ENCODE peak calls at places on chromosomes 6 and 20, in ten cellular contexts. E, T, V, X, H, Z, Q, S, N and Y are unnamed samples.

GRCh38 chr6:137451926-137452325 is 42.3 kb downstream of the OLIG3 start:
- DNase-seq in V (no peak), Q (peak; percentile 93), Z (no peak), H (no peak), N (no peak), X (peak; percentile 87), S (peak; percentile 30), E (no peak), T (no peak), Y (no peak)

GRCh38 chr6:115120394-115120793 is 777.6 kb upstream of the HS3ST5 start:
- DNase-seq in N (peak; percentile 11), H (no peak), Z (no peak), V (no peak), T (no peak), X (no peak), S (no peak), E (no peak), Q (no peak), Y (no peak)

GRCh38 chr6:30325873-30326445 is 768 bp upstream of the TRIM39 start:
- DNase-seq in N (no peak), Q (no peak), X (no peak), Z (peak; percentile 63), H (peak; percentile 58), S (no peak), T (peak; percentile 81), V (no peak), E (peak; percentile 59), Y (peak; percentile 74)

GRCh38 chr6:3911614-3912336 is 62.6 kb downstream of the FAM50B start:
- DNase-seq in Q (peak; percentile 85), H (no peak), E (peak; percentile 48), N (peak; percentile 53), Z (no peak), X (peak; percentile 92), S (peak; percentile 98), V (peak; percentile 93), T (no peak), Y (no peak)

GRCh38 chr6:159978291-159979135 is 9.6 kb downstream of the IGF2R start:
- DNase-seq in E (no peak), T (peak; percentile 16), S (peak; percentile 67), X (no peak), N (no peak), Z (peak; percentile 73), H (no peak), Q (no peak), V (no peak), Y (peak; percentile 35)

GRCh38 chr6:140871911-140872310 is 1260.8 kb upstream of the GJE1 start:
- DNase-seq in S (peak; percentile 70), Q (peak; percentile 70), T (no peak), X (peak; percentile 83), H (no peak), V (no peak), Z (no peak), N (no peak), E (no peak), Y (no peak)

GRCh38 chr6:16487953-16488674 is 249.7 kb downstream of the GMPR start:
- DNase-seq in H (no peak), E (no peak), Q (no peak), T (no peak), N (no peak), S (no peak), X (no peak), Z (no peak), V (no peak), Y (no peak)

GRCh38 chr20:2314759-2315439 is 19.1 kb downstream of the TGM3 start:
- DNase-seq in Q (peak; percentile 1), Z (no peak), H (no peak), S (peak; percentile 30), X (peak; percentile 28), N (peak; percentile 40), V (no peak), E (peak; percentile 65), T (no peak), Y (no peak)

GRCh38 chr6:134183844-134184243 is 131.4 kb upstream of the SLC2A12 start:
- DNase-seq in S (no peak), X (no peak), Q (no peak), Z (no peak), V (no peak), T (no peak), H (no peak), E (no peak), N (no peak), Y (no peak)

GRCh38 chr6:53539561-53539960 is 5.3 kb downstream of the GCLC start:
- DNase-seq in N (no peak), E (no peak), Z (no peak), H (no peak), V (no peak), S (no peak), X (no peak), T (no peak), Q (no peak), Y (no peak)

GRCh38 chr6:114030767-114031166 is 59.8 kb upstream of the HDAC2 start:
- DNase-seq in T (no peak), N (no peak), S (no peak), Q (no peak), E (no peak), V (peak; percentile 39), X (no peak), H (no peak), Z (no peak), Y (no peak)
- H3K27ac ChIP-seq in T (no peak overlapping the region), N (no peak overlapping the region), S (no peak overlapping the region), Q (no peak overlapping the region), E (no peak overlapping the region), V (no peak overlapping the region), X (no peak overlapping the region), H (no peak overlapping the region), Z (no peak overlapping the region), Y (no peak overlapping the region)

GRCh38 chr20:61597996-61598395 is 345.9 kb downstream of the CDH4 start:
- DNase-seq in X (no peak), N (no peak), Q (no peak), S (no peak), V (no peak), Z (no peak), T (no peak), E (no peak), H (no peak), Y (no peak)

GRCh38 chr20:61595216-61595615 is 343.2 kb downstream of the CDH4 start:
- DNase-seq in X (no peak), H (no peak), S (no peak), E (no peak), N (no peak), Q (no peak), T (no peak), Z (no peak), V (no peak), Y (no peak)

GRCh38 chr20:61590236-61590635 is 338.2 kb downstream of the CDH4 start:
- DNase-seq in V (no peak), S (no peak), X (no peak), Q (no peak), T (no peak), Z (no peak), N (no peak), E (no peak), H (no peak), Y (no peak)

GRCh38 chr20:61598586-61598985 is 346.5 kb downstream of the CDH4 start:
- DNase-seq in Q (no peak), V (no peak), E (no peak), Z (no peak), T (no peak), N (no peak), X (no peak), S (no peak), H (no peak), Y (no peak)

GRCh38 chr20:61594198-61594597 is 342.1 kb downstream of the CDH4 start:
- DNase-seq in Z (no peak), S (no peak), H (no peak), V (no peak), E (no peak), N (no peak), X (no peak), Q (no peak), T (no peak), Y (no peak)
- H3K9me3 ChIP-seq in Z (no peaks in the 10 kb centered on the region), S (no peaks in the 10 kb centered on the region), H (peaks cover 42% of the 10 kb centered on the region), V (peaks cover 29% of the 10 kb centered on the region), E (no peaks in the 10 kb centered on the region), N (no peaks in the 10 kb centered on the region), X (peaks cover 36% of the 10 kb centered on the region), Q (no peaks in the 10 kb centered on the region), T (no peaks in the 10 kb centered on the region), Y (peaks cover 10% of the 10 kb centered on the region)

GRCh38 chr6:149885888-149886287 is 12.0 kb downstream of the RAET1E start:
- DNase-seq in T (no peak), E (no peak), H (no peak), Z (no peak), V (no peak), X (no peak), S (no peak), Q (no peak), N (no peak), Y (no peak)

GRCh38 chr6:149884617-149885016 is 13.3 kb downstream of the RAET1E start:
- DNase-seq in V (no peak), X (no peak), N (no peak), Q (no peak), Z (no peak), H (no peak), S (no peak), T (no peak), E (no peak), Y (no peak)

GRCh38 chr6:149881860-149882259 is 16.1 kb downstream of the RAET1E start:
- DNase-seq in V (no peak), N (no peak), E (no peak), Z (no peak), T (no peak), X (no peak), Q (no peak), H (no peak), S (no peak), Y (no peak)

GRCh38 chr6:149881066-149881766 is 16.7 kb downstream of the RAET1E start:
- DNase-seq in X (no peak), Q (no peak), Z (no peak), N (no peak), H (no peak), S (no peak), E (no peak), V (no peak), T (no peak), Y (no peak)

DNA sequence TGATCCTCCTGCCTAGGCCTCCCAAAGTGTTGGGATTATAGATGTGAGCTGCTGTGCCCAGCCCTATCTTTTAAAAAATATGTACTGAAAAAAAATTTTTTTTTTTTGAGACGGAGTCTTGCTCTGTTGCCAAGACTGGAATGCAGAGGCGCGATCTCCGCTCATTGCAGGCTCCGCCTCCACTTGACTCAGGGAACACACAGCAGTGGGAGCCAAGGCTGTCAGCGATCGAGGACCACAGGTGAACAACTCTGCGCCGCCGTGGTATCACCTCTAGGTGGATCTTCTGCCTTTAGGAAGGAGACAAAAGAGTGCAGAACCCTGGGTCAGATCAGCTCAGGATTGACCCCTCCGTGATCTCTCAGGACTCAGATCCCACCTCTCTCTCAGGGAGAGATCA is 13.7 kb downstream of the RAET1E start:
- DNase-seq in S (no peak), Z (no peak), Q (peak; percentile 50), H (no peak), T (peak; percentile 29), X (peak; percentile 48), E (no peak), N (no peak), V (no peak), Y (no peak)
- H2AFZ ChIP-seq in S (no peak overlapping the region), Z (no peak overlapping the region), Q (no peak overlapping the region), H (no peak overlapping the region), T (no peak overlapping the region), X (peak overlapping the region; percentile 78), E (no peak overlapping the region), N (no peak overlapping the region), V (no peak overlapping the region), Y (no peak overlapping the region)

DNA sequence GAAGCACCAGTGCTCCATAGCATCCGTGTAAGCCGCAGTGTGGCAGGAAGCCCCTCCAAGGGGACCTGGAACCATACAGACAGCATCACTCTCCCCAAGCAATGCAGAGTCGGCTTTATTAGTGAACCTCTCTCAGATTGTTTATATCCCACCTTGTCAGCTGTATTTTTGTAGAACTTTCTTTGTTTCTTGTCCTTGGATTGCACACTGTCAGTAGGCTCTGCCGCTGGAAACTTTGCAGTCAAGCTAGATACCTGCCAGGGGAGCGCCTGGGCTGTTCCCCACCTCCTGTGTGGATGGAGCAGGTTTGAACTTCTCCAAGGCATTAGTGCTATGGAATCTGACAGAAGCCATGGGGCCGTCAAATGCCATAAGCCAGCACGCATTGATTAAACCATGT is 18.6 kb upstream of the CLDN20 start:
- DNase-seq in Z (no peak), X (no peak), S (no peak), Q (no peak), H (no peak), V (no peak), E (no peak), T (no peak), N (no peak), Y (no peak)
- H3K27ac ChIP-seq in Z (no peak overlapping the region), X (no peak overlapping the region), S (no peak overlapping the region), Q (no peak overlapping the region), H (no peak overlapping the region), V (no peak overlapping the region), E (no peak overlapping the region), T (no peak overlapping the region), N (no peak overlapping the region), Y (no peak overlapping the region)